ENCODE peak calls at places on chromosomes 1 and 21, in six cellular contexts. R, V, B, J, Z and U are unnamed samples.

GRCh38 chr1:220084460-220084859 is 5.1 kb downstream of the BPNT1 start:
- DNase-seq in V (no peak), R (no peak), Z (no peak), B (no peak), J (no peak), U (no peak)

GRCh38 chr1:117232551-117232950 is 21.8 kb upstream of the VTCN1 start:
- DNase-seq in B (no peak), Z (peak), R (no peak), J (no peak), V (no peak), U (no peak)

GRCh38 chr1:3746389-3746783 is 5.9 kb upstream of the CCDC27 start:
- DNase-seq in J (no peak), Z (no peak), V (no peak), R (no peak), B (no peak), U (no peak)

GRCh38 chr1:24284156-24284471 is 35.0 kb upstream of the GRHL3 start:
- DNase-seq in J (no peak), V (no peak), B (no peak), Z (no peak), R (no peak), U (no peak)

GRCh38 chr21:35932232-35932911 is 128.0 kb downstream of the SETD4 start:
- DNase-seq in V (no peak), Z (no peak), R (no peak), J (peak), B (peak), U (peak)

GRCh38 chr21:24225432-24225831 is 1381.8 kb downstream of the MRPL39 start:
- DNase-seq in R (no peak), Z (no peak), J (no peak), B (no peak), V (no peak), U (no peak)

GRCh38 chr1:16904560-16905111 is 8.9 kb downstream of the RNU1-2 start:
- DNase-seq in B (peak), J (peak), V (peak), R (peak), Z (peak), U (peak)

GRCh38 chr1:85085417-85085816 is 37.1 kb upstream of the MCOLN3 start:
- DNase-seq in V (no peak), B (no peak), J (no peak), Z (no peak), R (no peak), U (no peak)

GRCh38 chr1:237655778-237656177 is 234.9 kb downstream of the ZP4 start:
- DNase-seq in R (no peak), Z (no peak), J (no peak), V (no peak), B (no peak), U (no peak)

GRCh38 chr1:203120325-203121138 is 7.0 kb upstream of the ADORA1 start:
- DNase-seq in J (no peak), R (no peak), V (peak), Z (no peak), B (no peak), U (no peak)

GRCh38 chr1:32741417-32742131 is 39.0 kb upstream of the SYNC start:
- DNase-seq in V (no peak), R (no peak), Z (no peak), B (no peak), J (peak), U (no peak)

GRCh38 chr1:54028306-54029251 is 10.6 kb upstream of the LDLRAD1 start:
- DNase-seq in Z (no peak), J (no peak), R (no peak), V (no peak), B (no peak), U (no peak)

GRCh38 chr1:16720403-16721223 is 19.7 kb upstream of the RNU1-4 start:
- DNase-seq in J (no peak), Z (no peak), V (no peak), R (no peak), B (no peak), U (no peak)